ENCODE peak calls at places on chromosomes 3 and 15, in nine cellular contexts. C is HFFc6, G is Calu3, O is HFF-Myc, M is neural crest cell, P is IMR-90, Q is MM.1S, K is BE2C, V is hepatocyte. Y is an unnamed sample.

GRCh38 chr15:100170673-100171210 is 171.0 kb downstream of the ADAMTS17 start:
- DNase-seq in C (no peak), G (no peak), O (no peak), M (no peak), P (no peak), Q (no peak), K (no peak), V (no peak), Y (no peak)

GRCh38 chr3:57877116-57877515 is 121.0 kb downstream of the SLMAP start:
- DNase-seq in C (no peak), G (no peak), O (no peak), M (no peak), P (peak), Q (no peak), K (no peak), V (no peak), Y (no peak)

GRCh38 chr3:177523991-177524438 is 326.7 kb upstream of the TBL1XR1 start:
- DNase-seq in C (no peak), G (peak), O (no peak), M (no peak), P (peak), Q (no peak), K (no peak), V (peak), Y (no peak)

GRCh38 chr15:56736308-56736707 is 3.0 kb upstream of the ZNF280D start:
- DNase-seq in C (peak), G (no peak), O (no peak), M (no peak), P (peak), Q (no peak), K (no peak), V (no peak), Y (no peak)

GRCh38 chr15:84915011-84915958 is 30.8 kb downstream of the SLC28A1 start:
- DNase-seq in C (peak), G (peak), O (peak), M (no peak), P (peak), Q (peak), K (peak), V (peak), Y (peak)

GRCh38 chr15:67125589-67126502 is 60.4 kb downstream of the SMAD3 start:
- DNase-seq in C (peak), G (peak), O (peak), M (no peak), P (peak), Q (no peak), K (no peak), V (peak), Y (no peak)

GRCh38 chr3:29083607-29084120 is 197.2 kb upstream of the RBMS3 start:
- DNase-seq in C (no peak), G (no peak), O (no peak), M (no peak), P (no peak), Q (no peak), K (no peak), V (no peak), Y (no peak)

GRCh38 chr3:188151438-188151837 is 2.5 kb upstream of the LPP start:
- DNase-seq in C (peak), G (no peak), O (no peak), M (no peak), P (peak), Q (no peak), K (no peak), V (no peak), Y (no peak)

GRCh38 chr15:27747997-27748396 is 351.1 kb downstream of the OCA2 start:
- DNase-seq in C (no peak), G (no peak), O (no peak), M (no peak), P (no peak), Q (no peak), K (no peak), V (no peak), Y (no peak)

GRCh38 chr3:184227481-184227935 is 1.9 kb upstream of the VWA5B2 start:
- DNase-seq in C (no peak), G (peak), O (no peak), M (peak), P (no peak), Q (peak), K (peak), V (no peak), Y (peak)

GRCh38 chr3:179081885-179082284 is 10.3 kb upstream of the ZMAT3 start:
- DNase-seq in C (no peak), G (no peak), O (no peak), M (no peak), P (no peak), Q (no peak), K (no peak), V (no peak), Y (no peak)

GRCh38 chr3:149377408-149378111 is at the start of gene TM4SF1:
- DNase-seq in C (peak), G (peak), O (no peak), M (no peak), P (peak), Q (no peak), K (no peak), V (peak), Y (no peak)

GRCh38 chr15:91263632-91264477 is 163.8 kb downstream of the SV2B start:
- DNase-seq in C (peak), G (no peak), O (no peak), M (no peak), P (peak), Q (no peak), K (no peak), V (no peak), Y (no peak)

GRCh38 chr3:134373278-134373941 is 837 bp downstream of the AMOTL2 start:
- DNase-seq in C (peak), G (peak), O (peak), M (peak), P (peak), Q (no peak), K (peak), V (peak), Y (no peak)

GRCh38 chr3:71926242-71926560 is 141.3 kb upstream of the PROK2 start:
- DNase-seq in C (no peak), G (peak), O (no peak), M (no peak), P (peak), Q (peak), K (no peak), V (peak), Y (no peak)

GRCh38 chr3:99686955-99687612 is 48.7 kb downstream of the COL8A1 start:
- DNase-seq in C (peak), G (peak), O (no peak), M (peak), P (peak), Q (peak), K (peak), V (peak), Y (no peak)
- TF ChIP-seq CTCF in C (peak), G (peak), O (peak), M (peak), P (peak), Q (peak), K (peak), V (peak), Y (peak)

GRCh38 chr15:73781038-73781925 is 28.1 kb upstream of the INSYN1 start:
- DNase-seq in C (peak), G (peak), O (no peak), M (no peak), P (peak), Q (peak), K (no peak), V (no peak), Y (no peak)
- TF ChIP-seq CTCF in C (peak), G (peak), O (peak), M (peak), P (peak), Q (peak), K (peak), V (peak), Y (no peak)

GRCh38 chr15:29822100-29822684 is at the start of gene TJP1:
- DNase-seq in C (peak), G (peak), O (no peak), M (peak), P (peak), Q (peak), K (peak), V (peak), Y (no peak)

GRCh38 chr15:29819979-29820801 is 2.1 kb downstream of the TJP1 start:
- DNase-seq in C (no peak), G (no peak), O (no peak), M (no peak), P (peak), Q (no peak), K (no peak), V (no peak), Y (no peak)

GRCh38 chr15:29822685-29823459 is 604 bp upstream of the TJP1 start:
- DNase-seq in C (peak), G (peak), O (no peak), M (no peak), P (peak), Q (peak), K (peak), V (peak), Y (no peak)

GRCh38 chr15:29820802-29821160 is 1.5 kb downstream of the TJP1 start:
- DNase-seq in C (no peak), G (no peak), O (no peak), M (no peak), P (peak), Q (no peak), K (no peak), V (no peak), Y (no peak)

GRCh38 chr15:29821416-29822099 is 710 bp downstream of the TJP1 start:
- DNase-seq in C (peak), G (peak), O (no peak), M (peak), P (peak), Q (peak), K (peak), V (peak), Y (no peak)
- TF ChIP-seq CTCF in C (peak), G (no peak), O (no peak), M (peak), P (peak), Q (peak), K (peak), V (peak), Y (no peak)

DNA sequence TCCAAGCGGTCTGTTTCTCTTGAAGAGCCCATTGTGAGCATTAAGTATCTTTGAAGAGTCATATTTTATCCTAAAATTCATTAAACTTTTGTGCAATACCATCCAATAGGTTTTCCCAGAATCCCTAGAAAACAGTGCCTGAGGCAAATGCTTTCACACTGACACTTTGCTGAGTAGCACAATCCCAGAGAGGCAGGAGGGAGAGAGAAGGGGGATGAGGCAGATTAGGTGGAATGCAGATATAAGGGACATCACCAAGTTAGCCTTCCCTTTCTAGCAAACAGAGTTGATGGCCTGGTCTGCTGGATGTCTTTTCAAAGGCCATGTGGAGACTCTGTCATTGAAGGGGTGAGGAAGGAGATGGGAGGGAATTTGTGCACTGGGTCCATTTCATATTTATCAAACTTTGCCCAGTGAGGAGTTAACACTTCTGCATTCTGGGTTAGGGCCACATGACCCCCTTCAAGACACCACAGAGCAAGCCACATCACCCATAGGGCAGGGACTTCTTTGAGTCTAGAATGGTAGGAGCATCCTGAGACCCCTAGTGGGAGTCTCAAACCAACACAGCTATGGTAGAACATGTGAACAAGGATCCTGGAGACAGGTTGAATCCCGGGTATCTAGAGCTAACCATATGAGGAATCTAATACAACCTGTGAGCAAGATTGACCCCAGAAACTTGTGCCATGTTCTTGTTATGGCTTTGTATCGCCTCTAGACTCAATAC is 32.0 kb upstream of the SEMA6D start:
- DNase-seq in C (peak), G (no peak), O (no peak), M (no peak), P (peak), Q (no peak), K (no peak), V (no peak), Y (no peak)
- TF ChIP-seq CTCF in C (no peak), G (no peak), O (no peak), M (no peak), P (no peak), Q (no peak), K (peak), V (no peak), Y (no peak)

GRCh38 chr3:12579456-12579855 is 22.6 kb downstream of the MKRN2 start:
- DNase-seq in C (no peak), G (no peak), O (no peak), M (no peak), P (no peak), Q (no peak), K (no peak), V (no peak), Y (no peak)

GRCh38 chr3:12579919-12580318 is 23.0 kb downstream of the MKRN2 start:
- DNase-seq in C (peak), G (no peak), O (no peak), M (no peak), P (peak), Q (no peak), K (no peak), V (peak), Y (no peak)

GRCh38 chr3:12582730-12583129 is 25.8 kb downstream of the MKRN2 start:
- DNase-seq in C (no peak), G (no peak), O (no peak), M (no peak), P (no peak), Q (no peak), K (no peak), V (no peak), Y (no peak)

GRCh38 chr3:12577379-12577778 is 20.5 kb downstream of the MKRN2 start:
- DNase-seq in C (no peak), G (no peak), O (no peak), M (no peak), P (no peak), Q (no peak), K (no peak), V (no peak), Y (no peak)

DNA sequence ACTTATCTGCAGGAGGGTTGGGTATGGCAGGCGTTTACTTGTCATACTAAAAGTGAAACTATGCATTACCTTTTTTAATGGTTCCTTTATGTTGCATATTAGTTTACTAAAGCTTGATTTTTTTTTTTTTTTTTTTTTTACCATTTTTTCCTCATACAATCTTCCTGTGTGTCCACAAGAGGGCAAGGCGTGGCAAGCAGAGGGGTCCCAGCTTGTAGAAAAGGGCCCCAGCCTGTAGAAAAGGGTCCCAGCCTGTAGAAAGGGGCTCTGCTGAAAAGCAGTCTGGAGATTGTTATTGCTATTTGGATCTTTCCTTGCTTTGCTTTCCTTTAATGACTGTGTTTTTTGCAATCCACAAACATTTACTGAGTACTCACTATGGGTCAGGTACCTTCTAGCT is 21.9 kb downstream of the MKRN2 start:
- DNase-seq in C (no peak), G (no peak), O (no peak), M (no peak), P (no peak), Q (no peak), K (no peak), V (no peak), Y (no peak)
- TF ChIP-seq CTCF in C (peak), G (no peak), O (no peak), M (peak), P (peak), Q (peak), K (peak), V (no peak), Y (no peak)

GRCh38 chr15:80475572-80475971 is 71.4 kb downstream of the ARNT2 start:
- DNase-seq in C (no peak), G (no peak), O (no peak), M (no peak), P (no peak), Q (no peak), K (no peak), V (no peak), Y (no peak)
- TF ChIP-seq CTCF in C (peak), G (no peak), O (peak), M (peak), P (no peak), Q (peak), K (peak), V (no peak), Y (no peak)

GRCh38 chr3:66196633-66197032 is 24.2 kb upstream of the SLC25A26 start:
- DNase-seq in C (no peak), G (no peak), O (no peak), M (no peak), P (peak), Q (no peak), K (no peak), V (no peak), Y (no peak)
- TF ChIP-seq CTCF in C (peak), G (no peak), O (no peak), M (peak), P (peak), Q (peak), K (no peak), V (peak), Y (no peak)

DNA sequence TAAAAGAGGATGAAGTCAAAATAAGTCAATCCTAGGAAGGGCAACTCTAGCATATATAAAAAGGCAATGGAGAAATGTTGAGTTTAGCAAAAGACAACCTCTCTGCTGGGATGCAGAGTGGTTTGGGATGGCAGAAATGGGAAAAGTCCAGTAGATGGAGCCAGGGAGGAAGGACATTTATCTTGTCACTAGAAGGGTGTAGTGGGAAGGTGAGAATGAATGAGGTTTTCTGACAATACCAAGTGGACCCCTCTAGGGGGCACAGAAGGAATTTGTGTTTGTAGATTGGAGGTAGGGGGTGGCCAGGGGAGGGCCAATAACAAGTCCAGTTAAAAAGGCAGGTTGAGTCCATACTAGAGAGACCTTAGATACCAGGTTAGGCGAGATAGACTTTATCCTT is 80.0 kb downstream of the THSD4 start:
- DNase-seq in C (peak), G (no peak), O (no peak), M (no peak), P (no peak), Q (no peak), K (no peak), V (no peak), Y (no peak)
- TF ChIP-seq CTCF in C (peak), G (no peak), O (peak), M (no peak), P (no peak), Q (no peak), K (peak), V (peak), Y (no peak)

GRCh38 chr3:181210275-181210674 is 220.7 kb upstream of the DNAJC19 start:
- DNase-seq in C (peak), G (no peak), O (no peak), M (no peak), P (peak), Q (peak), K (no peak), V (peak), Y (no peak)
- TF ChIP-seq CTCF in C (peak), G (no peak), O (no peak), M (peak), P (peak), Q (peak), K (peak), V (peak), Y (no peak)

DNA sequence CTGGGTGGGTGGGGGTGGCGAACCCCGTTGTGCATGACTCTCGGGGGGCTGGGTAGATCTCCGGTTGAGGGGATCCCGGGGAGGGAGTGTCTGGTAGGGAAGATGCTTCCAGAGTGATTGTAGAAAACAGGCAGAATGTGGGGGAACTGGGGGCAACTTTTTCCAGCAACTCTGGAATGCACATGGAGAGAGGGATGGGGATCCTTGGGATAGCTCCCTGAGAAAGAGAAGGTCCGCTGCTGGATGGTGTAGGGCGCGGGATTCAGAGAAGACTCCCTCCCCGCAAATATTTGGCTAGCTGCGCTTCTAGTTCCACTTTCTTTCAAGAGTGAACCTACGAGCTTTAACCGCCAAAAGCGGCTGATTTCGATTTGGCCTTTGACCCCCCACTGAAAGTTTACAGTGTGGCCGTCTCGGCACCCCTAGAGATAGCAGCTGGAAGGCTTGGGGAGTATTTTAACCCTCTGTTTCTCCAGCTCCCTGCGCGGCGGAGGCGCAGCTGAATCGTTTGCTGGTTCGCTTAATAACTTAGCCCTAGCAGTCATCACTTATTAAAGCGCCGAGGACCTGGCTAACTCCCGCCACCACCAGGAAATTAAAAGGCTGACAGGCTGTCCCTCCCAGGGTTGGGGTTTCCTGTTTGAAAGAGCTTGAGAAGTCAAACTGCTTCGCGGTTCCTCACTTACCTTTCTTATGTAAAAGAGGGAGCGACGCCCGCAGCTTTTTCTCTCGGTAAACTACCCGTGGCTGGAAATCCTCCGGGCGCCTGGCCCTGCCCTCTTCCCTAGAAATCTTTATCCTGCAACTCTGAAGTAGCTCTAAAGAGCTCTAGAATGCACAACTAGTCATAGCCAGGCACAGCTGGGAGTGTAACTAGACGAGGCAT is 1.2 kb downstream of the PHLDB2 start:
- DNase-seq in C (peak), G (peak), O (peak), M (peak), P (peak), Q (peak), K (peak), V (peak), Y (peak)
- TF ChIP-seq CTCF in C (peak), G (peak), O (peak), M (peak), P (peak), Q (peak), K (no peak), V (peak), Y (no peak)